ENCODE peak calls at places on chromosome 19, in eight cellular contexts. B, Y, G, A, R, M, I and O are unnamed samples.

GRCh38 chr19:46717034-46717715 is at the start of gene PRKD2:
- DNase-seq in B (peak), Y (peak), G (peak), A (peak), R (peak), M (peak), I (peak), O (peak)

GRCh38 chr19:11944656-11945055 is 19.7 kb downstream of the ZNF700 start:
- DNase-seq in B (no peak), Y (no peak), G (no peak), A (no peak), R (no peak), M (no peak), I (no peak), O (no peak)

GRCh38 chr19:18049390-18049789 is 37.3 kb downstream of the IL12RB1 start:
- DNase-seq in B (no peak), Y (peak), G (peak), A (peak), R (no peak), M (peak), I (no peak), O (no peak)

GRCh38 chr19:18903146-18904056 is 7.4 kb upstream of the CERS1 start:
- DNase-seq in B (no peak), Y (no peak), G (no peak), A (peak), R (no peak), M (no peak), I (no peak), O (no peak)

GRCh38 chr19:14440049-14440448 is 6.9 kb downstream of the PKN1 start:
- DNase-seq in B (no peak), Y (no peak), G (no peak), A (peak), R (peak), M (peak), I (no peak), O (no peak)

GRCh38 chr19:47253467-47253881 is 2.9 kb upstream of the CCDC9 start:
- DNase-seq in B (peak), Y (no peak), G (no peak), A (no peak), R (no peak), M (peak), I (no peak), O (no peak)

GRCh38 chr19:51097166-51097736 is 11.0 kb downstream of the CTU1 start:
- DNase-seq in B (peak), Y (peak), G (peak), A (no peak), R (peak), M (peak), I (peak), O (peak)

GRCh38 chr19:32308436-32309077 is 36.9 kb upstream of the ZNF507 start:
- DNase-seq in B (no peak), Y (no peak), G (no peak), A (no peak), R (no peak), M (peak), I (no peak), O (no peak)

GRCh38 chr19:19192910-19193423 is 909 bp downstream of the RFXANK start:
- DNase-seq in B (no peak), Y (no peak), G (no peak), A (no peak), R (no peak), M (no peak), I (no peak), O (no peak)

GRCh38 chr19:4337906-4338440 is 654 bp downstream of the STAP2 start:
- DNase-seq in B (peak), Y (peak), G (peak), A (no peak), R (no peak), M (peak), I (no peak), O (no peak)